ENCODE peak calls at places on chromosomes 1 and 21, in four cellular contexts. T is HS-5, D is HS-27A, W is RPMI8226. B is an unnamed sample.

GRCh38 chr1:162366671-162367070 is 10.0 kb downstream of the SPATA46 start:
- DNase-seq in D (no peak), T (no peak), W (no peak), B (no peak)

GRCh38 chr1:94873520-94874351 is 53.2 kb downstream of the CNN3 start:
- DNase-seq in T (no peak), D (no peak), W (peak), B (peak)

GRCh38 chr1:2110738-2111673 is 60.8 kb downstream of the PRKCZ start:
- DNase-seq in D (no peak), T (no peak), W (no peak), B (no peak)

GRCh38 chr1:28759257-28759656 is 22.5 kb downstream of the YTHDF2 start:
- DNase-seq in W (no peak), T (no peak), D (no peak), B (no peak)

GRCh38 chr1:117059334-117059677 is 820 bp upstream of the TTF2 start:
- DNase-seq in T (no peak), D (no peak), W (peak), B (no peak)

GRCh38 chr21:34782666-34783365 is 114.0 kb downstream of the CLIC6 start:
- DNase-seq in D (no peak), W (no peak), T (no peak), B (no peak)

GRCh38 chr1:14655386-14655785 is 56.9 kb downstream of the KAZN start:
- DNase-seq in W (no peak), D (no peak), T (no peak), B (no peak)

GRCh38 chr1:45806129-45806528 is 2.7 kb downstream of the MAST2 start:
- DNase-seq in T (no peak), D (no peak), W (no peak), B (no peak)

GRCh38 chr21:31732891-31733520 is 1.1 kb upstream of the SCAF4 start:
- DNase-seq in D (no peak), T (no peak), W (peak), B (no peak)

GRCh38 chr1:26546375-26546774 is 16.8 kb downstream of the RPS6KA1 start:
- DNase-seq in T (no peak), W (no peak), D (no peak), B (no peak)

GRCh38 chr1:97192872-97193572 is 471.4 kb downstream of the PTBP2 start:
- DNase-seq in T (peak), W (no peak), D (peak), B (peak)

GRCh38 chr1:6083801-6084467 is 38.2 kb downstream of the KCNAB2 start:
- DNase-seq in D (no peak), T (no peak), W (no peak), B (peak)

GRCh38 chr21:28884481-28884880 is 108.2 kb downstream of the LTN1 start:
- DNase-seq in T (peak), D (no peak), W (peak), B (peak)

GRCh38 chr1:5311147-5311546 is 656.7 kb downstream of the AJAP1 start:
- DNase-seq in T (no peak), D (no peak), W (peak), B (no peak)

GRCh38 chr1:2452583-2453315 is 23.3 kb upstream of the PLCH2 start:
- DNase-seq in D (peak), T (no peak), W (no peak), B (no peak)

GRCh38 chr1:88216441-88216840 is 467.6 kb upstream of the PKN2 start:
- DNase-seq in W (no peak), T (no peak), D (no peak), B (no peak)

GRCh38 chr1:177615251-177615650 is 354.6 kb downstream of the SEC16B start:
- DNase-seq in W (no peak), T (no peak), D (no peak), B (no peak)